ENCODE peak calls at places on chromosomes 5 and 9, in ten cellular contexts. One of them, this sample, is unnamed.

GRCh38 chr9:76893395-76893932 is 12.4 kb downstream of the PRUNE2 start:
- DNase-seq in thyroid gland: no peak
- DNase-seq in GM12891: no peak
- DNase-seq in NCI-H2081: no peak
- DNase-seq in HTR-8/SVneo: no peak
- DNase-seq in GF-D8: no peak
- DNase-seq in HuH-7.5: no peak
- DNase-seq in GM20000: no peak
- DNase-seq in adrenal gland: no peak
- DNase-seq in AG08395: peak
- DNase-seq in this sample: no peak

GRCh38 chr5:57488308-57488955 is 5.8 kb upstream of the ACTBL2 start:
- DNase-seq in AG08395: peak
- DNase-seq in thyroid gland: no peak
- DNase-seq in GF-D8: no peak
- DNase-seq in GM12891: no peak
- DNase-seq in NCI-H2081: no peak
- DNase-seq in GM20000: peak
- DNase-seq in adrenal gland: no peak
- DNase-seq in HuH-7.5: no peak
- DNase-seq in HTR-8/SVneo: peak
- DNase-seq in this sample: no peak

GRCh38 chr5:96975656-96976055 is 39.8 kb downstream of the LNPEP start:
- DNase-seq in AG08395: peak
- DNase-seq in NCI-H2081: no peak
- DNase-seq in GM20000: no peak
- DNase-seq in GM12891: no peak
- DNase-seq in GF-D8: no peak
- DNase-seq in adrenal gland: no peak
- DNase-seq in HuH-7.5: no peak
- DNase-seq in thyroid gland: no peak
- DNase-seq in HTR-8/SVneo: no peak
- DNase-seq in this sample: no peak

GRCh38 chr9:113941056-113941455 is 64.9 kb downstream of the ZNF618 start:
- DNase-seq in GM20000: no peak
- DNase-seq in HuH-7.5: no peak
- DNase-seq in thyroid gland: no peak
- DNase-seq in GM12891: no peak
- DNase-seq in GF-D8: no peak
- DNase-seq in AG08395: no peak
- DNase-seq in adrenal gland: no peak
- DNase-seq in NCI-H2081: no peak
- DNase-seq in HTR-8/SVneo: no peak
- DNase-seq in this sample: no peak

GRCh38 chr9:89421595-89421994 is 76.3 kb downstream of the SEMA4D start:
- DNase-seq in AG08395: no peak
- DNase-seq in HuH-7.5: no peak
- DNase-seq in HTR-8/SVneo: no peak
- DNase-seq in GF-D8: no peak
- DNase-seq in adrenal gland: no peak
- DNase-seq in GM12891: no peak
- DNase-seq in NCI-H2081: no peak
- DNase-seq in thyroid gland: no peak
- DNase-seq in GM20000: no peak
- DNase-seq in this sample: no peak

GRCh38 chr9:134403682-134404301 is 77.5 kb downstream of the RXRA start:
- DNase-seq in AG08395: peak
- DNase-seq in NCI-H2081: no peak
- DNase-seq in HTR-8/SVneo: no peak
- DNase-seq in HuH-7.5: no peak
- DNase-seq in GM12891: peak
- DNase-seq in GF-D8: peak
- DNase-seq in thyroid gland: peak
- DNase-seq in adrenal gland: peak
- DNase-seq in GM20000: peak
- DNase-seq in this sample: no peak

GRCh38 chr9:110040788-110041187 is 167.2 kb downstream of the C9orf152 start:
- DNase-seq in adrenal gland: no peak
- DNase-seq in NCI-H2081: no peak
- DNase-seq in HuH-7.5: no peak
- DNase-seq in thyroid gland: no peak
- DNase-seq in AG08395: peak
- DNase-seq in GF-D8: no peak
- DNase-seq in GM12891: no peak
- DNase-seq in HTR-8/SVneo: no peak
- DNase-seq in GM20000: no peak
- DNase-seq in this sample: no peak

GRCh38 chr9:21833090-21833801 is 30.8 kb downstream of the MTAP start:
- DNase-seq in HuH-7.5: no peak
- DNase-seq in HTR-8/SVneo: no peak
- DNase-seq in AG08395: no peak
- DNase-seq in NCI-H2081: no peak
- DNase-seq in GF-D8: no peak
- DNase-seq in adrenal gland: no peak
- DNase-seq in GM12891: no peak
- DNase-seq in GM20000: peak
- DNase-seq in thyroid gland: no peak
- DNase-seq in this sample: no peak

GRCh38 chr9:75229605-75230332 is 141.5 kb downstream of the OSTF1 start:
- DNase-seq in GM12891: no peak
- DNase-seq in AG08395: no peak
- DNase-seq in HuH-7.5: no peak
- DNase-seq in NCI-H2081: peak
- DNase-seq in GM20000: no peak
- DNase-seq in adrenal gland: peak
- DNase-seq in HTR-8/SVneo: no peak
- DNase-seq in GF-D8: no peak
- DNase-seq in thyroid gland: peak
- DNase-seq in this sample: no peak

GRCh38 chr9:20552874-20553624 is 69.2 kb downstream of the MLLT3 start:
- DNase-seq in HuH-7.5: no peak
- DNase-seq in GM12891: no peak
- DNase-seq in HTR-8/SVneo: no peak
- DNase-seq in thyroid gland: no peak
- DNase-seq in AG08395: no peak
- DNase-seq in NCI-H2081: no peak
- DNase-seq in GM20000: no peak
- DNase-seq in GF-D8: no peak
- DNase-seq in adrenal gland: no peak
- DNase-seq in this sample: no peak

GRCh38 chr9:83655433-83655832 is 32.5 kb downstream of the IDNK start:
- DNase-seq in NCI-H2081: no peak
- DNase-seq in HTR-8/SVneo: no peak
- DNase-seq in thyroid gland: no peak
- DNase-seq in GM20000: no peak
- DNase-seq in GF-D8: no peak
- DNase-seq in HuH-7.5: no peak
- DNase-seq in AG08395: no peak
- DNase-seq in GM12891: no peak
- DNase-seq in adrenal gland: no peak
- DNase-seq in this sample: no peak

GRCh38 chr5:158384535-158385421 is 525.8 kb upstream of the CLINT1 start:
- DNase-seq in AG08395: peak
- DNase-seq in GM20000: no peak
- DNase-seq in HuH-7.5: no peak
- DNase-seq in thyroid gland: no peak
- DNase-seq in GF-D8: no peak
- DNase-seq in NCI-H2081: no peak
- DNase-seq in GM12891: no peak
- DNase-seq in HTR-8/SVneo: peak
- DNase-seq in adrenal gland: peak
- DNase-seq in this sample: no peak

GRCh38 chr5:172395483-172395882 is 58.8 kb downstream of the SH3PXD2B start:
- DNase-seq in GF-D8: no peak
- DNase-seq in HTR-8/SVneo: no peak
- DNase-seq in NCI-H2081: no peak
- DNase-seq in AG08395: no peak
- DNase-seq in HuH-7.5: no peak
- DNase-seq in adrenal gland: no peak
- DNase-seq in GM12891: no peak
- DNase-seq in thyroid gland: no peak
- DNase-seq in GM20000: no peak
- DNase-seq in this sample: no peak

GRCh38 chr5:178551059-178551458 is 39.1 kb downstream of the COL23A1 start:
- DNase-seq in HuH-7.5: no peak
- DNase-seq in NCI-H2081: no peak
- DNase-seq in GM12891: no peak
- DNase-seq in GM20000: peak
- DNase-seq in adrenal gland: no peak
- DNase-seq in AG08395: no peak
- DNase-seq in HTR-8/SVneo: peak
- DNase-seq in thyroid gland: no peak
- DNase-seq in GF-D8: peak
- DNase-seq in this sample: no peak

GRCh38 chr5:61732376-61732775 is 400.3 kb downstream of the ZSWIM6 start:
- DNase-seq in GF-D8: no peak
- DNase-seq in HuH-7.5: no peak
- DNase-seq in thyroid gland: no peak
- DNase-seq in GM12891: no peak
- DNase-seq in GM20000: no peak
- DNase-seq in NCI-H2081: no peak
- DNase-seq in AG08395: no peak
- DNase-seq in HTR-8/SVneo: no peak
- DNase-seq in adrenal gland: no peak
- DNase-seq in this sample: no peak

GRCh38 chr9:109355564-109356297 is 34.9 kb upstream of the EPB41L4B start:
- DNase-seq in adrenal gland: no peak
- DNase-seq in GM20000: no peak
- DNase-seq in thyroid gland: no peak
- DNase-seq in HTR-8/SVneo: no peak
- DNase-seq in GF-D8: no peak
- DNase-seq in AG08395: no peak
- DNase-seq in GM12891: no peak
- DNase-seq in NCI-H2081: no peak
- DNase-seq in HuH-7.5: no peak
- DNase-seq in this sample: no peak

GRCh38 chr9:22119537-22120167 is 110.5 kb upstream of the CDKN2B start:
- DNase-seq in HuH-7.5: no peak
- DNase-seq in thyroid gland: no peak
- DNase-seq in HTR-8/SVneo: no peak
- DNase-seq in GF-D8: no peak
- DNase-seq in NCI-H2081: peak
- DNase-seq in GM20000: no peak
- DNase-seq in AG08395: peak
- DNase-seq in adrenal gland: no peak
- DNase-seq in GM12891: no peak
- DNase-seq in this sample: no peak

GRCh38 chr9:72557549-72557948 is 36.1 kb downstream of the TMC1 start:
- DNase-seq in GM20000: no peak
- DNase-seq in NCI-H2081: no peak
- DNase-seq in HTR-8/SVneo: peak
- DNase-seq in GM12891: no peak
- DNase-seq in adrenal gland: peak
- DNase-seq in AG08395: peak
- DNase-seq in HuH-7.5: peak
- DNase-seq in GF-D8: no peak
- DNase-seq in thyroid gland: peak
- DNase-seq in this sample: no peak

GRCh38 chr5:57598756-57599155 is 116.1 kb upstream of the ACTBL2 start:
- DNase-seq in GM20000: no peak
- DNase-seq in HTR-8/SVneo: peak
- DNase-seq in adrenal gland: no peak
- DNase-seq in GM12891: no peak
- DNase-seq in GF-D8: no peak
- DNase-seq in thyroid gland: no peak
- DNase-seq in AG08395: peak
- DNase-seq in NCI-H2081: no peak
- DNase-seq in HuH-7.5: no peak
- DNase-seq in this sample: no peak

GRCh38 chr5:153425914-153426313 is 64.6 kb upstream of the GRIA1 start:
- DNase-seq in AG08395: no peak
- DNase-seq in adrenal gland: no peak
- DNase-seq in HuH-7.5: no peak
- DNase-seq in HTR-8/SVneo: no peak
- DNase-seq in thyroid gland: no peak
- DNase-seq in NCI-H2081: peak
- DNase-seq in GM20000: no peak
- DNase-seq in GM12891: no peak
- DNase-seq in GF-D8: no peak
- DNase-seq in this sample: no peak

GRCh38 chr5:165805756-165806155 is 2300.3 kb downstream of the MAT2B start:
- DNase-seq in GF-D8: no peak
- DNase-seq in HTR-8/SVneo: no peak
- DNase-seq in thyroid gland: no peak
- DNase-seq in NCI-H2081: no peak
- DNase-seq in HuH-7.5: no peak
- DNase-seq in AG08395: no peak
- DNase-seq in GM12891: no peak
- DNase-seq in GM20000: no peak
- DNase-seq in adrenal gland: no peak
- DNase-seq in this sample: peak

GRCh38 chr5:65072836-65073620 is 304.3 kb downstream of the CWC27 start:
- DNase-seq in HuH-7.5: no peak
- DNase-seq in GM20000: no peak
- DNase-seq in NCI-H2081: peak
- DNase-seq in thyroid gland: no peak
- DNase-seq in AG08395: peak
- DNase-seq in HTR-8/SVneo: no peak
- DNase-seq in adrenal gland: no peak
- DNase-seq in GF-D8: no peak
- DNase-seq in GM12891: no peak
- DNase-seq in this sample: no peak

GRCh38 chr5:56984445-56984844 is 32.5 kb upstream of the MIER3 start:
- DNase-seq in GF-D8: no peak
- DNase-seq in GM20000: no peak
- DNase-seq in adrenal gland: no peak
- DNase-seq in AG08395: no peak
- DNase-seq in NCI-H2081: no peak
- DNase-seq in HuH-7.5: no peak
- DNase-seq in GM12891: no peak
- DNase-seq in thyroid gland: no peak
- DNase-seq in HTR-8/SVneo: no peak
- DNase-seq in this sample: no peak

GRCh38 chr9:3931996-3932906 is 367.6 kb downstream of the GLIS3 start:
- DNase-seq in thyroid gland: no peak
- DNase-seq in GF-D8: no peak
- DNase-seq in HuH-7.5: no peak
- DNase-seq in HTR-8/SVneo: no peak
- DNase-seq in AG08395: peak
- DNase-seq in GM12891: no peak
- DNase-seq in NCI-H2081: no peak
- DNase-seq in adrenal gland: no peak
- DNase-seq in GM20000: no peak
- DNase-seq in this sample: no peak

GRCh38 chr5:10403829-10404228 is 37.9 kb upstream of the ROPN1L start:
- DNase-seq in HuH-7.5: no peak
- DNase-seq in NCI-H2081: no peak
- DNase-seq in thyroid gland: no peak
- DNase-seq in AG08395: no peak
- DNase-seq in GM20000: no peak
- DNase-seq in GF-D8: no peak
- DNase-seq in adrenal gland: no peak
- DNase-seq in HTR-8/SVneo: no peak
- DNase-seq in GM12891: no peak
- DNase-seq in this sample: no peak

GRCh38 chr9:133406039-133406438 is 11.8 kb downstream of the REXO4 start:
- DNase-seq in AG08395: no peak
- DNase-seq in adrenal gland: no peak
- DNase-seq in GF-D8: no peak
- DNase-seq in NCI-H2081: no peak
- DNase-seq in GM20000: no peak
- DNase-seq in thyroid gland: no peak
- DNase-seq in HTR-8/SVneo: no peak
- DNase-seq in HuH-7.5: no peak
- DNase-seq in GM12891: no peak
- DNase-seq in this sample: no peak

GRCh38 chr9:130451509-130452388 is 7.0 kb downstream of the ASS1 start:
- DNase-seq in GM20000: no peak
- DNase-seq in GF-D8: no peak
- DNase-seq in thyroid gland: peak
- DNase-seq in adrenal gland: peak
- DNase-seq in HTR-8/SVneo: peak
- DNase-seq in HuH-7.5: peak
- DNase-seq in AG08395: peak
- DNase-seq in GM12891: no peak
- DNase-seq in NCI-H2081: peak
- DNase-seq in this sample: no peak

GRCh38 chr5:173391031-173391430 is 62.8 kb upstream of the STC2 start:
- DNase-seq in adrenal gland: no peak
- DNase-seq in GF-D8: no peak
- DNase-seq in GM12891: no peak
- DNase-seq in NCI-H2081: no peak
- DNase-seq in HuH-7.5: no peak
- DNase-seq in HTR-8/SVneo: no peak
- DNase-seq in GM20000: no peak
- DNase-seq in thyroid gland: no peak
- DNase-seq in AG08395: no peak
- DNase-seq in this sample: no peak

This sample was measured in iPS DF 19.7.